ENCODE peak calls at places on chromosome 4, in five cellular contexts. L is tibial nerve; S is BJ; A is GM12864; I is CD8-positive, alpha-beta T cell. Z is an unnamed sample.

GRCh38 chr4:244471-244870 is 60.8 kb downstream of the ZNF732 start:
- DNase-seq in L (peak; percentile 71), S (no peak), A (peak; percentile 2), I (peak; percentile 68), Z (no peak)

GRCh38 chr4:66294626-66295025 is 624.3 kb upstream of the EPHA5 start:
- DNase-seq in L (no peak), S (no peak), A (no peak), I (no peak), Z (no peak)

GRCh38 chr4:141056473-141056872 is 76.8 kb downstream of the RNF150 start:
- DNase-seq in L (no peak), S (no peak), A (no peak), I (no peak), Z (no peak)

GRCh38 chr4:143626134-143626859 is 74.2 kb downstream of the FREM3 start:
- DNase-seq in L (peak; percentile 89), S (peak; percentile 11), A (no peak), I (no peak), Z (peak; percentile 46)

GRCh38 chr4:104859601-104860000 is 287.1 kb upstream of the TET2 start:
- DNase-seq in L (no peak), S (no peak), A (no peak), I (no peak), Z (no peak)

GRCh38 chr4:55736605-55737183 is 82.9 kb upstream of the EXOC1L start:
- DNase-seq in L (no peak), S (no peak), A (no peak), I (no peak), Z (no peak)

GRCh38 chr4:142909908-142910307 is 63.8 kb upstream of the INPP4B start:
- DNase-seq in L (no peak), S (no peak), A (no peak), I (no peak), Z (no peak)

GRCh38 chr4:185470503-185471195 is 884 bp downstream of the CCDC110 start:
- DNase-seq in L (peak; percentile 28), S (no peak), A (no peak), I (no peak), Z (peak; percentile 50)

GRCh38 chr4:181157647-181158046 is 1085.6 kb upstream of the TENM3 start:
- DNase-seq in L (no peak), S (no peak), A (no peak), I (no peak), Z (no peak)

GRCh38 chr4:3612275-3612674 is 80.1 kb upstream of the LRPAP1 start:
- DNase-seq in L (no peak), S (no peak), A (no peak), I (no peak), Z (no peak)

GRCh38 chr4:3628868-3629175 is 96.6 kb upstream of the LRPAP1 start:
- DNase-seq in L (no peak), S (no peak), A (no peak), I (no peak), Z (no peak)

GRCh38 chr4:176833416-176833815 is 40.7 kb upstream of the VEGFC start:
- DNase-seq in L (no peak), S (no peak), A (no peak), I (no peak), Z (no peak)

GRCh38 chr4:180521181-180521580 is 1722.0 kb upstream of the TENM3 start:
- DNase-seq in L (no peak), S (no peak), A (no peak), I (no peak), Z (no peak)

GRCh38 chr4:8913858-8914460 is 42.3 kb upstream of the HMX1 start:
- DNase-seq in L (no peak), S (no peak), A (no peak), I (peak; percentile 21), Z (no peak)

GRCh38 chr4:41213563-41214157 is 682 bp downstream of the APBB2 start:
- DNase-seq in L (no peak), S (no peak), A (no peak), I (no peak), Z (peak; percentile 28)

GRCh38 chr4:122700178-122700725 is 32.3 kb upstream of the BBS12 start:
- DNase-seq in L (no peak), S (no peak), A (no peak), I (no peak), Z (peak; percentile 58)

GRCh38 chr4:2867758-2868491 is 24.3 kb downstream of the ADD1 start:
- DNase-seq in L (no peak), S (no peak), A (no peak), I (no peak), Z (peak; percentile 43)

GRCh38 chr4:84680956-84681355 is 98.0 kb downstream of the CDS1 start:
- DNase-seq in L (no peak), S (no peak), A (no peak), I (no peak), Z (no peak)

GRCh38 chr4:29588615-29589014 is 1131.6 kb upstream of the PCDH7 start:
- DNase-seq in L (no peak), S (no peak), A (no peak), I (no peak), Z (no peak)

GRCh38 chr4:54971474-54971950 is 153.9 kb downstream of the KDR start:
- DNase-seq in L (peak; percentile 44), S (no peak), A (no peak), I (no peak), Z (no peak)

GRCh38 chr4:3397128-3397527 is 44.6 kb upstream of the HGFAC start:
- DNase-seq in L (no peak), S (no peak), A (no peak), I (no peak), Z (no peak)

GRCh38 chr4:104860227-104861123 is 286.2 kb upstream of the TET2 start:
- DNase-seq in L (peak; percentile 83), S (peak; percentile 3), A (peak; percentile 69), I (peak; percentile 51), Z (no peak)

GRCh38 chr4:134622194-134622593 is 420.6 kb upstream of the PABPC4L start:
- DNase-seq in L (no peak), S (no peak), A (no peak), I (no peak), Z (no peak)

GRCh38 chr4:138186264-138186663 is 55.9 kb downstream of the SLC7A11 start:
- DNase-seq in L (no peak), S (no peak), A (no peak), I (no peak), Z (no peak)

GRCh38 chr4:119646347-119647071 is 17.9 kb upstream of the PDE5A start:
- DNase-seq in L (no peak), S (no peak), A (no peak), I (no peak), Z (peak; percentile 49)

GRCh38 chr4:1172971-1173757 is 781 bp upstream of the SPON2 start:
- DNase-seq in L (peak; percentile 61), S (peak; percentile 73), A (no peak), I (no peak), Z (no peak)

GRCh38 chr4:38675167-38676121 is 11.4 kb downstream of the KLF3 start:
- DNase-seq in L (peak; percentile 98), S (peak; percentile 22), A (peak; percentile 71), I (peak; percentile 86), Z (peak; percentile 85)

GRCh38 chr4:38674206-38675144 is 10.5 kb downstream of the KLF3 start:
- DNase-seq in L (no peak), S (no peak), A (no peak), I (no peak), Z (no peak)

GRCh38 chr4:38671594-38671943 is 7.6 kb downstream of the KLF3 start:
- DNase-seq in L (no peak), S (no peak), A (no peak), I (no peak), Z (no peak)

GRCh38 chr4:38672247-38673071 is 8.5 kb downstream of the KLF3 start:
- DNase-seq in L (no peak), S (no peak), A (no peak), I (no peak), Z (no peak)

DNA sequence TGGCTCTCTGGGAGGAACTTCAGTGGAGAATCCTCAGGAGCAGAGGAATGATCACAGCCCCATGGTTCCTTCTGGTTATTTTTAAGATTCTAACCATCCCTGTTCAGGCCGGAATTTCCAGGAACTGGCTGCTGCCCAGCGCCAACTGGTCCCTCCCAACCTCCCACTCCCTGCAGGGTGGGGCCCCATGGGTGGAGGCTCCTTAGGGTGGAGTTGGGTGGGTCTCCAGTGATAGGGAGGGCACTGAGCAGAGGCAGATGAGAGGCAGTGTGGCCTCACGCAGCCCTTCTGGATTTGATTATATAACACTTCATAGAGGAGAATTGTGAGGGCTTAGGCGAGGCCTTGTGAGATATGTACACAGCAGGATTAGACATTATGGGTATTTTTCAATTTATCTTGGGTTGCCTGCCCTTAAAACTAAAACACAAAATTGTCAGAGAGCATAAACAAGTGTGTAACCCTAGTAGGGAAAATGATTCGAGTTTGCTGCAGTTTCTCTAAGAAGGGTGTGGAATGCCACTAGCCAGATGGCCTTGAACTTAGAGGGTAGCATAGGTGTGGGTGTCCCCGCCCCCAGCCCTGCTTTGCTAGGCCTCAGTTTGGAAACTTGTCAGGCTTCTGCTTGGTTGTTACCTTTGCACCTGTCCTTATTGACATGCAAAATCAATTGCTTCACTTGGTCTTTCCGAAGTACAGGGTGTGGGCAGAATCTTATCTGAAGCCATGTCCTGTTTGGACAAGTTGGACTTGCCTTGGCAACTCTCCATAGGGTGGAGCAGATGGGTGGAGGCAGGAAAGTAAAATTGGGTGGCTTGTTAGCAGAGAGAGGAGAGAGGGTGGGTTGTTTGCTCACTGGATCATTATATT is 9.3 kb downstream of the KLF3 start:
- DNase-seq in L (peak; percentile 41), S (peak; percentile 19), A (no peak), I (no peak), Z (peak; percentile 60)
- H3K4me3 ChIP-seq in L (peak overlapping the region; percentile 3), S (no peak overlapping the region), A (no peak overlapping the region), I (peak overlapping the region; percentile 7), Z (no peak overlapping the region)

GRCh38 chr4:80145739-80146138 is 51.6 kb upstream of the PRDM8 start:
- DNase-seq in L (no peak), S (no peak), A (no peak), I (no peak), Z (no peak)
- TF ChIP-seq CTCF in L (no peak), S (no peak), A (no peak), I (no peak), Z (no peak)

GRCh38 chr4:156686120-156686519 is 285.5 kb downstream of the PDGFC start:
- DNase-seq in L (no peak), S (peak; percentile 98), A (no peak), I (no peak), Z (no peak)

GRCh38 chr4:156685308-156685707 is 286.3 kb downstream of the PDGFC start:
- DNase-seq in L (no peak), S (no peak), A (no peak), I (no peak), Z (no peak)
- H3K4me3 ChIP-seq in L (no peak overlapping the region), S (no peak overlapping the region), A (no peak overlapping the region), I (no peak overlapping the region), Z (no peak overlapping the region)

DNA sequence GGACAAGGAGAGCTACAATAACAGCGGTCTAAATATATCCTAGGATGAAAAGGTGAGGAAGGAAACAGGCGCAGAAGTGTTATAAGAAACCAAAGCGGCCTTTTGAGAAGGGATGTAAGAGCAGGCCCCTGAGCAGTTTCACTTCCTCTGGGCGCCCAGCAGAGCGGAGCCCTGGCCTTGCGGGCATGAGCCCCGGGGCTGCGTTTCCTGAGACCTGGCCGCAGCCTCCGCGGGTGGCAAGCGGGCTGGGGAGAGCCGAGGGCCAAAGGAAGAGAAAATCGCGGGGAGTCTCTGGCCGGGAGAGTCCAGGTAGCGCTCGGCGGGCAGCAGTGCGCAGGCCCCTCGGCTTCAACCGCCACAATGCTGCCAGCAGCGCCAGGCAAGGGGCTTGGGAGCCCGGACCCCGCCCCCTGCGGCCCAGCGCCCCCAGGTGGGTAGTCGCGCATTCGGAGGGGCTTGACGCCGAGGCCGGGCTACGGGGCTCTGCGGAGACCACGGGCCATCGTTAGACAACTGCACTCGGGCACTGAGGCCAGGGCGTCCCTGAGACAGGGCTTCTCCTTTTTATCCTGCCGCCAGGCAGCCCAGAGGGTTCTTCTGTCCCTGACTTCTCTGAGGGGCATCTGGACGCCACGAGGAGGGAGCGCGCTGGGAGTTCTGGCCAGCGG is at the start of gene BANK1:
- DNase-seq in L (peak; percentile 10), S (no peak), A (peak; percentile 53), I (peak; percentile 55), Z (peak; percentile 25)
- TF ChIP-seq CTCF in L (peak; percentile 18), S (peak; percentile 17), A (no peak), I (no peak), Z (peak; percentile 14)

Z was measured in heart right ventricle.